ENCODE peak calls at places on chromosome 15, in five cellular contexts. X is stimulated activated CD4-positive, alpha-beta T cell treated with anti-CD3 and anti-CD28 coated beads, Interleukin-1b, Interleukin-23, amount 100 ng/mL, for 24 hours; U is lower leg skin; D is ELF-1; N is body of pancreas. S is an unnamed sample.

GRCh38 chr15:63195257-63196023 is 6.0 kb downstream of the RAB8B start:
- DNase-seq in X (no peak), U (no peak), D (no peak), N (no peak), S (no peak)

GRCh38 chr15:78625621-78626280 is 5.0 kb upstream of the CHRNA3 start:
- DNase-seq in X (no peak), U (peak), D (no peak), N (no peak), S (no peak)

GRCh38 chr15:68558318-68559305 is 20.2 kb upstream of the CORO2B start:
- DNase-seq in X (no peak), U (peak), D (no peak), N (no peak), S (no peak)

GRCh38 chr15:50636146-50636545 is 50.5 kb downstream of the TRPM7 start:
- DNase-seq in X (no peak), U (no peak), D (no peak), N (no peak), S (no peak)

GRCh38 chr15:34133511-34133910 is 31.6 kb downstream of the PGBD4 start:
- DNase-seq in X (no peak), U (no peak), D (no peak), N (no peak), S (no peak)

GRCh38 chr15:28058082-28058481 is 41.0 kb downstream of the OCA2 start:
- DNase-seq in X (no peak), U (no peak), D (no peak), N (no peak), S (no peak)

GRCh38 chr15:92629276-92629974 is 26.1 kb downstream of the FAM174B start:
- DNase-seq in X (no peak), U (peak), D (no peak), N (no peak), S (no peak)

GRCh38 chr15:58856090-58856489 is 77.4 kb downstream of the SLTM start:
- DNase-seq in X (no peak), U (no peak), D (no peak), N (no peak), S (no peak)

GRCh38 chr15:72358532-72359180 is 17.2 kb downstream of the HEXA start:
- DNase-seq in X (no peak), U (peak), D (peak), N (peak), S (no peak)

GRCh38 chr15:31241888-31242287 is 84.7 kb upstream of the KLF13 start:
- DNase-seq in X (no peak), U (no peak), D (no peak), N (no peak), S (no peak)

GRCh38 chr15:37217567-37217966 is 117.2 kb upstream of the MEIS2 start:
- DNase-seq in X (no peak), U (no peak), D (no peak), N (no peak), S (no peak)

GRCh38 chr15:61173899-61174689 is 55.0 kb downstream of the RORA start:
- DNase-seq in X (no peak), U (no peak), D (no peak), N (no peak), S (no peak)

GRCh38 chr15:56679247-56679646 is 54.1 kb downstream of the ZNF280D start:
- DNase-seq in X (no peak), U (no peak), D (no peak), N (no peak), S (no peak)

GRCh38 chr15:26051771-26052685 is 188.9 kb upstream of the ATP10A start:
- DNase-seq in X (no peak), U (no peak), D (no peak), N (no peak), S (no peak)

GRCh38 chr15:80496101-80496500 is 91.9 kb downstream of the ARNT2 start:
- DNase-seq in X (no peak), U (peak), D (no peak), N (no peak), S (no peak)

GRCh38 chr15:89433686-89434085 is 62.7 kb downstream of the RHCG start:
- DNase-seq in X (no peak), U (no peak), D (no peak), N (no peak), S (no peak)

GRCh38 chr15:25391971-25392733 is 46.7 kb downstream of the UBE3A start:
- DNase-seq in X (no peak), U (no peak), D (no peak), N (no peak), S (no peak)

GRCh38 chr15:89034305-89034704 is 54.0 kb upstream of the ABHD2 start:
- DNase-seq in X (no peak), U (no peak), D (no peak), N (no peak), S (no peak)

GRCh38 chr15:83571820-83572707 is 81.9 kb upstream of the ADAMTSL3 start:
- DNase-seq in X (no peak), U (no peak), D (peak), N (no peak), S (no peak)

GRCh38 chr15:31487811-31488436 is 161.3 kb downstream of the KLF13 start:
- DNase-seq in X (no peak), U (peak), D (no peak), N (peak), S (peak)

GRCh38 chr15:47812436-47813109 is 95.3 kb downstream of the SEMA6D start:
- DNase-seq in X (no peak), U (no peak), D (no peak), N (no peak), S (peak)

GRCh38 chr15:77547801-77548607 is 84.7 kb downstream of the LINGO1 start:
- DNase-seq in X (no peak), U (no peak), D (peak), N (no peak), S (no peak)

GRCh38 chr15:97196066-97197027 is 764.2 kb upstream of the ARRDC4 start:
- DNase-seq in X (no peak), U (no peak), D (no peak), N (no peak), S (no peak)

GRCh38 chr15:43423793-43424192 is 52.9 kb downstream of the TUBGCP4 start:
- DNase-seq in X (no peak), U (no peak), D (no peak), N (no peak), S (no peak)

S was measured in GM19239.